ENCODE peak calls at places on chromosomes 12 and 14, in five cellular contexts. A is GM20000, U is cardiac fibroblast, S is uterus, E is sigmoid colon. Y is an unnamed sample.

GRCh38 chr14:36069535-36069900 is 107.0 kb downstream of the PTCSC3 start:
- DNase-seq in A (peak), U (peak), S (no peak), E (no peak), Y (no peak)

GRCh38 chr14:86321151-86321550 is 791.2 kb downstream of the FLRT2 start:
- DNase-seq in A (no peak), U (no peak), S (no peak), E (no peak), Y (no peak)

GRCh38 chr12:55499810-55500252 is 7.7 kb downstream of the OR6C68 start:
- DNase-seq in A (no peak), U (no peak), S (no peak), E (no peak), Y (no peak)

GRCh38 chr14:100535287-100536131 is 51.7 kb downstream of the BEGAIN start:
- DNase-seq in A (peak), U (no peak), S (peak), E (peak), Y (no peak)

GRCh38 chr12:127245009-127245408 is 1022.0 kb upstream of the TMEM132C start:
- DNase-seq in A (no peak), U (peak), S (no peak), E (no peak), Y (no peak)

GRCh38 chr14:92481386-92481785 is 32.2 kb upstream of the RIN3 start:
- DNase-seq in A (no peak), U (peak), S (no peak), E (no peak), Y (no peak)

GRCh38 chr14:78170203-78170602 is at the start of gene NRXN3:
- DNase-seq in A (no peak), U (no peak), S (no peak), E (no peak), Y (peak)

GRCh38 chr12:3333583-3333982 is 157.4 kb upstream of the PRMT8 start:
- DNase-seq in A (no peak), U (no peak), S (no peak), E (peak), Y (no peak)

GRCh38 chr14:89502966-89503365 is 85.9 kb upstream of the FOXN3 start:
- DNase-seq in A (no peak), U (no peak), S (no peak), E (no peak), Y (no peak)

GRCh38 chr14:106729551-106729950 is 1203.2 kb downstream of the TMEM121 start:
- DNase-seq in A (no peak), U (no peak), S (no peak), E (no peak), Y (no peak)

GRCh38 chr12:31023271-31023724 is 50.4 kb upstream of the DDX11 start:
- DNase-seq in A (no peak), U (no peak), S (no peak), E (peak), Y (peak)

GRCh38 chr14:76698631-76699030 is 62.6 kb upstream of the VASH1 start:
- DNase-seq in A (no peak), U (no peak), S (no peak), E (no peak), Y (no peak)

GRCh38 chr12:25423355-25423754 is 129.7 kb downstream of the LMNTD1 start:
- DNase-seq in A (no peak), U (no peak), S (no peak), E (no peak), Y (no peak)

GRCh38 chr12:48263617-48264016 is 60.5 kb upstream of the OR10AD1 start:
- DNase-seq in A (no peak), U (no peak), S (no peak), E (no peak), Y (no peak)

GRCh38 chr12:26240329-26240815 is 45.0 kb downstream of the SSPN start:
- DNase-seq in A (no peak), U (no peak), S (no peak), E (no peak), Y (no peak)

GRCh38 chr14:91154851-91155625 is 41.2 kb downstream of the DGLUCY start:
- DNase-seq in A (no peak), U (peak), S (peak), E (peak), Y (no peak)

GRCh38 chr14:86777950-86778602 is 1214.9 kb downstream of the GALC start:
- DNase-seq in A (no peak), U (peak), S (no peak), E (no peak), Y (no peak)

GRCh38 chr12:47824198-47824597 is 4.5 kb upstream of the HDAC7 start:
- DNase-seq in A (no peak), U (no peak), S (no peak), E (no peak), Y (no peak)

DNA sequence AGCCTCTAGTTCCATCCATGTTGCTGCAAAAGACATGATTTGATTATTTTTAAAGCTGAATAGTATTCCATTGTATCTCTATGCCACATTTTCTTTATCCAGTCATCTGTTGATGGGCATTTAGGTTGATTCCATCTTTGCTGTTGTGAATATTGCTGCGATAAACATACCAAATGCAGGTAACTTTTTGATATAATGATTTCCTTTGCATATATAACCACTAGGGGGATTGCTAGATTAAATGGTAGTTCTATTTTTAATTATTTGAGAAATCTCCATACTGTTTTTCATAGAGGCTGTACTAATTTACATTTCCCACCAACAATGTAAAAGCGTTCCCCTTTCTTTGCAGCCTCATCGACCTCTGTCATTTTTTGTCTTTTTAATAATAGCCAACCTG is 342.5 kb downstream of the MDGA2 start:
- DNase-seq in A (no peak), U (no peak), S (no peak), E (no peak), Y (no peak)
- TF ChIP-seq CTCF in A (no peak), U (no peak), S (no peak), E (no peak), Y (peak)

DNA sequence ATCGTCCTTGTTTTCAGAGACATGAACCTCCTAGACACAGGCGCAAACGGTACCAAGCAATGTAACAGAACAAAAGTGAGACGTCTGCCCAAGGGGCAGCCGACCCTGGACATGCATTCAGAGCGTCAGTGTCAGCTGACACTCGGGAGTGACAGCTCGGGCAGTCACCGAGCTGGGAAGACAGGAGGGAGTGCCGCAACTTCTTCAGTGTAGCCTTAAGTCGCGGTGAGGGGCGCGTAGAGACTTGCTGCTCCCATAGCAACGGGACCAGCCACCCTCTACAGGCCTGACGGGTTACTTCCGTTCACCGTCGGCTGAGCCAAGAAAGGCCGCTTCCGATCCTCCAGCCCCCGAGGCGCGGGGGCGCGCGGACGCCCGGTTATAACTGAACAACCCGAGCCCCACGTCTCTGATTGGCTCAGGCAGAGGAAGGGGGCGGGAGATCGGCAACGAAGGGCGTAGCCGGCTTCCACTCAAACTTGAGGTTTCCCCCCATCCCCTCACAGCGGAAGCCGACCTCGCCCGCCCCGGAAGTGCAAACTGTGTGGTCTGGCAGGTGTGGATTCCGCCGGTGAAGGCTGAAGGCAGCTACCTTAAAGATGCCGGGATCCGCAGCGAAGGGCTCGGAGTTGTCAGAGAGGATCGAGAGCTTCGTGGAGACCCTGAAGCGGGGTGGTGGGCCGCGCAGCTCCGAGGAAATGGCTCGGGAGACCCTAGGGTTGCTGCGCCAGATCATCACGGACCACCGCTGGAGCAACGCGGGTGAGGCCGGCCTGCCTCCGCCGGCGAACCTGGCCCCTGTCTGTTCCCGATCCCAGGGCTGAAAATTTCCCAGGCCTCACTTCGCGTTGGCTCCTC is at the start of gene EIF2B2:
- DNase-seq in A (peak), U (peak), S (peak), E (peak), Y (peak)
- TF ChIP-seq CTCF in A (no peak), U (no peak), S (peak), E (peak), Y (peak)

GRCh38 chr12:39375206-39375808 is 67.6 kb downstream of the KIF21A start:
- DNase-seq in A (no peak), U (no peak), S (no peak), E (no peak), Y (no peak)
- TF ChIP-seq CTCF in A (no peak), U (peak), S (no peak), E (no peak), Y (peak)

DNA sequence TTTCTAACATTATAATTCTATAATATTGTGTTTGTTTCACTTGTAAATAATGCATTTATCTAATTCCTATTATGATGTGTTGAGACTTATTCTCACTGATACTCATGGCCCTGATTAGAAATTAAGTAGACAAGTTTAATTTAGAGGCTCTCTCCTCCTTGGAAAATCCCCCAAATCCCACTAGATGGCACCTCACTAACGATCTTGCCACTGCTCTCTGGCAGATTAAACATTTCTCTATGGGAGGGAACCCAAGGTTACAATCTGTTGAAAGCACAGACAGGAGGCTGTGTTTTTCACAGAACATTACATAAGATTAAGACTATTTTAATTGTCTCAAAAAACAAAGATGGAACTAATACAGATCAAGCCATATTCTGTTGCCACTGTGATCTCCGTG is 318.7 kb downstream of the LRFN5 start:
- DNase-seq in A (no peak), U (peak), S (no peak), E (no peak), Y (no peak)
- TF ChIP-seq CTCF in A (no peak), U (peak), S (no peak), E (no peak), Y (peak)

Y was measured in progenitor cell of endocrine pancreas.